ENCODE peak calls at places on chromosomes 5 and 9, in six cellular contexts. Q is HCT116, Z is ovary, E is adrenal gland, J is Peyer's patch, M is IMR-90. Y is an unnamed sample.

GRCh38 chr5:180519098-180519497 is 24.9 kb downstream of the CNOT6 start:
- DNase-seq in E (no peak), Z (no peak), J (no peak), M (peak; percentile 55), Q (no peak), Y (no peak)

GRCh38 chr5:88544616-88545150 is 276.0 kb upstream of the TMEM161B start:
- DNase-seq in J (no peak), Q (no peak), Z (no peak), E (no peak), M (no peak), Y (no peak)

GRCh38 chr5:146866263-146866662 is 12.3 kb downstream of the PPP2R2B start:
- DNase-seq in Q (no peak), M (no peak), J (no peak), Z (no peak), E (no peak), Y (no peak)

GRCh38 chr9:37511715-37512010 is 25.9 kb downstream of the POLR1E start:
- DNase-seq in M (no peak), Z (no peak), J (no peak), Q (no peak), E (no peak), Y (no peak)

GRCh38 chr5:158354958-158355357 is 496.0 kb upstream of the CLINT1 start:
- DNase-seq in Z (no peak), E (no peak), M (no peak), J (no peak), Q (no peak), Y (no peak)

GRCh38 chr5:113721171-113721570 is 207.7 kb downstream of the YTHDC2 start:
- DNase-seq in Z (no peak), E (no peak), Q (no peak), M (no peak), J (no peak), Y (no peak)

GRCh38 chr5:191036-191948 is at the start of gene LRRC14B:
- DNase-seq in M (no peak), Z (peak; percentile 56), Q (no peak), J (no peak), E (no peak), Y (peak; percentile 44)

GRCh38 chr5:56876325-56876724 is 33.1 kb upstream of the SETD9 start:
- DNase-seq in Z (no peak), Q (no peak), M (peak; percentile 14), J (no peak), E (no peak), Y (no peak)

GRCh38 chr5:124056326-124057160 is 544.6 kb downstream of the CSNK1G3 start:
- DNase-seq in Q (no peak), Z (no peak), E (no peak), M (no peak), J (peak; percentile 53), Y (no peak)

GRCh38 chr5:169052207-169052606 is 248.7 kb downstream of the SLIT3 start:
- DNase-seq in Z (no peak), J (no peak), E (no peak), Q (no peak), M (no peak), Y (no peak)

GRCh38 chr9:78196258-78196657 is 39.6 kb upstream of the CEP78 start:
- DNase-seq in Q (no peak), Z (no peak), J (no peak), E (no peak), M (no peak), Y (no peak)

GRCh38 chr9:129332581-129332980 is 154.5 kb upstream of the IER5L start:
- DNase-seq in E (no peak), M (no peak), J (no peak), Z (no peak), Q (no peak), Y (no peak)
- H3K4me1 ChIP-seq in E (peaks cover 26% of the 10 kb centered on the region), M (peaks cover 33% of the 10 kb centered on the region), J (peaks cover 22% of the 10 kb centered on the region), Z (peaks cover 26% of the 10 kb centered on the region), Q (peaks cover 63% of the 10 kb centered on the region), Y (peaks cover 26% of the 10 kb centered on the region)

GRCh38 chr9:137554349-137554748 is 2.7 kb downstream of the MRPL41 start:
- DNase-seq in Q (no peak), M (no peak), J (no peak), Z (no peak), E (no peak), Y (no peak)

GRCh38 chr9:137551656-137552534 is at the start of gene MRPL41:
- DNase-seq in E (peak; percentile 93), Q (peak; percentile 61), Z (peak; percentile 95), M (peak; percentile 68), J (peak; percentile 94), Y (peak; percentile 95)

GRCh38 chr9:137550241-137550621 is at the start of gene PNPLA7:
- DNase-seq in E (peak; percentile 90), Q (peak; percentile 49), M (peak; percentile 43), Z (peak; percentile 85), J (peak; percentile 83), Y (peak; percentile 92)

GRCh38 chr9:137547687-137548543 is 2.3 kb downstream of the PNPLA7 start:
- DNase-seq in Z (no peak), J (no peak), Q (no peak), M (no peak), E (no peak), Y (no peak)

GRCh38 chr9:137550958-137551655 is 572 bp upstream of the MRPL41 start:
- DNase-seq in Q (peak; percentile 52), E (peak; percentile 55), Z (no peak), M (peak; percentile 44), J (no peak), Y (no peak)
- TF ChIP-seq POLR2A in Q (no peak), E (peak; percentile 47), Z (no peak), M (no peak), J (no peak), Y (no peak)

GRCh38 chr5:13660072-13660471 is 284.4 kb downstream of the DNAH5 start:
- DNase-seq in M (peak; percentile 70), Q (no peak), Z (no peak), E (no peak), J (no peak), Y (no peak)
- TF ChIP-seq CTCF in M (peak; percentile 40), Q (no peak), Z (no peak), E (no peak), J (no peak), Y (no peak)

DNA sequence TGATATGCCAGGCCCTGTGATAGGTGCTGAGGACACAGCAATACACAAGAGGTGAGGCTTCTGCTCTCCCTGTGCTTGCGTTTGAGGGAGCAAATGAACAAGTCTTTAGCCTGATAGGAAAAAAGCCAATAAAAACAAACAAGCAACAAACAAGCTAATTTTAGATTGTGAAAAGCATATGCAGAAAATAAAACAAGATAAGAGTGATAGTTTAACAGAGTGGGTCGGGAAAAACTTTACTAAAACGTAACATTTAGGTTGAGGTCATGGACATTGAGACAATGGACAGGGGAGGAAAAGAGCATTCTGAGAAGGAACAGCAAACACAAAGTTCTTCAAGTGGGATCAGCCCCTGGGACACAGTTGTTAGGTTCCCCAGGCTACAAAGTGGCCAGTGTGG is 4.3 kb downstream of the SMIM3 start:
- DNase-seq in M (no peak), Q (no peak), J (no peak), Z (no peak), E (no peak), Y (no peak)
- H3K4me1 ChIP-seq in M (peaks cover 28% of the 10 kb centered on the region), Q (peaks cover 90% of the 10 kb centered on the region), J (peaks cover 40% of the 10 kb centered on the region), Z (peaks cover 25% of the 10 kb centered on the region), E (peaks cover 38% of the 10 kb centered on the region), Y (peaks cover 59% of the 10 kb centered on the region)

DNA sequence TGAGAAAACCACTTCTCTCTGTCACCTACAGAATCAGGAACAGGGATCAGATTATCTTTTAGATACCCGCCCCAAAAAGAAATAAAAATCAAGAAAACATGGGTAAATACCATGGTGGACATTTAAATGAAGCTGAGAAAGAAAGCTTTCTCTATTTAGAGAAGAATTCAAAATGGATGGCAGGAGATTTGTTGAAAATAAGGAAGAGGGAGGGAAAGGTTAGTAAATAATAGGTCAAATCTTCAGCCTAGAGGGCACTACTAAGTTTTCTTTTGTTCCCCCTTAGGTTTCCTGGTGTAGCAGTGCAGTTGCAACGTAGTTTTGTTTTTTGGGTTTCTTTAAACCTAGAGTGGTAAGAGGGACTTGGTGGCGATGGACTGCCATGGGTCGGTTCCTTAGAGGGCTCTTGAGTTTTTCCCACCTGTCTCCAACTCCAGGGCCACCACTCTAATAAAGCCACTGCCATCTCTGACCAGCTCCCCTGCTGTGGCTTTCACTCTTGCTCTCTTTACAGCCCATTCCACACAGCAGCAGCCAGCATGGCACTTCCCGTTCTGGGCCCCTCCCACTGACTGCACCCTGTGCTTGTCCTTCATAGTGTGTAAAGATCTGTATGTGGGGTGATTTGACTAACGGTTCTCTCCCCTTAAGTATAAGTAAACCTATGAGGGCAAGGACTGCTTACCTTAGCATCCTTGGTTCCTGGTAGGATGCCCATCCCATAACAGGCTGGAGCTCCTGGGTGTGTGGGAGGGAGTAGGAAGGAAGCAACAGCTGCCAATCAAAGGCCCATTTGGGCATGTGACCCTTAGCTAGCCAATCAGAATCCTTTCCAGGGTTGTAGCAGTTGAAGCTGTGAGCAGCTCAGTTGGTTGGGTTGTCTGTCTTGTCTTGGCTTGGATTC is 118.3 kb downstream of the SLC1A3 start:
- DNase-seq in M (no peak), J (peak; percentile 86), Z (no peak), E (no peak), Q (no peak), Y (peak; percentile 64)
- TF ChIP-seq POLR2A in M (no peak), J (no peak), Z (no peak), E (no peak), Q (no peak), Y (no peak)

GRCh38 chr9:130480673-130481072 is 35.9 kb downstream of the ASS1 start:
- DNase-seq in J (no peak), Q (no peak), Z (no peak), E (no peak), M (no peak), Y (no peak)
- TF ChIP-seq CTCF in J (no peak), Q (peak; percentile 51), Z (no peak), E (no peak), M (no peak), Y (no peak)

GRCh38 chr5:149349382-149349781 is 4.1 kb downstream of the GRPEL2 start:
- DNase-seq in Z (no peak), Q (no peak), E (no peak), M (no peak), J (no peak), Y (no peak)

GRCh38 chr5:149345147-149345891 is at the start of gene GRPEL2:
- DNase-seq in Q (peak; percentile 96), E (peak; percentile 93), Z (peak; percentile 94), J (peak; percentile 89), M (peak; percentile 98), Y (peak; percentile 96)

GRCh38 chr5:149345892-149346222 is 558 bp downstream of the GRPEL2 start:
- DNase-seq in M (peak; percentile 50), Q (no peak), J (no peak), E (no peak), Z (no peak), Y (no peak)

GRCh38 chr5:149352169-149352568 is 5.7 kb upstream of the PCYOX1L start:
- DNase-seq in Z (no peak), M (no peak), Q (no peak), E (no peak), J (no peak), Y (no peak)

GRCh38 chr5:149348463-149348862 is 3.2 kb downstream of the GRPEL2 start:
- DNase-seq in Z (no peak), Q (no peak), E (no peak), M (no peak), J (no peak), Y (no peak)
- H3K4me1 ChIP-seq in Z (peaks cover 5% of the 10 kb centered on the region), Q (peaks cover 11% of the 10 kb centered on the region), E (peaks cover 12% of the 10 kb centered on the region), M (peaks cover 2% of the 10 kb centered on the region), J (peaks cover 3% of the 10 kb centered on the region), Y (peaks cover 4% of the 10 kb centered on the region)

GRCh38 chr9:114988962-114989599 is 58.7 kb upstream of the TNFSF8 start:
- DNase-seq in E (no peak), Q (no peak), Z (no peak), J (no peak), M (no peak), Y (no peak)
- TF ChIP-seq POLR2A in E (no peak), Q (no peak), Z (no peak), J (no peak), M (no peak), Y (no peak)